ENCODE peak calls at places on chromosomes 11 and 22, in six cellular contexts. E is epithelial cell of prostate; H is posterior vena cava; Q is HEK293T; J is CD8-positive, alpha-beta memory T cell; F is activated CD8-positive, alpha-beta memory T cell treated with anti-CD3 and anti-CD28 coated beads, Interleukin-2, amount 50 U/mL, for 48 hours. A is an unnamed sample.
A peak's percentile ranks its signal among the peaks of the same experiment; 100 is the strongest.

GRCh38 chr22:43945632-43946390 is 9.4 kb upstream of the SAMM50 start:
- DNase-seq in J (peak; percentile 70), Q (peak; percentile 83), F (peak; percentile 85), H (no peak), E (no peak), A (peak; percentile 85)

GRCh38 chr11:108286956-108287355 is 64.1 kb downstream of the ATM start:
- DNase-seq in Q (no peak), E (no peak), H (no peak), F (no peak), J (no peak), A (no peak)

GRCh38 chr11:97617031-97617430 is 1227.2 kb downstream of the JRKL start:
- DNase-seq in J (no peak), H (no peak), E (no peak), F (no peak), Q (no peak), A (no peak)

GRCh38 chr11:1089738-1090599 is 15.3 kb downstream of the MUC2 start:
- DNase-seq in E (no peak), H (peak; percentile 75), J (peak; percentile 43), Q (no peak), F (no peak), A (no peak)

GRCh38 chr11:36385121-36385530 is 89.0 kb downstream of the PRR5L start:
- DNase-seq in Q (no peak), E (peak; percentile 41), H (no peak), J (no peak), F (no peak), A (peak; percentile 33)

GRCh38 chr11:15006139-15006759 is 34.1 kb upstream of the CALCA start:
- DNase-seq in J (no peak), E (peak; percentile 5), Q (peak; percentile 39), H (no peak), F (no peak), A (peak; percentile 54)

GRCh38 chr11:74319139-74319538 is 7.7 kb upstream of the P4HA3 start:
- DNase-seq in Q (no peak), H (no peak), E (peak; percentile 64), F (no peak), J (no peak), A (no peak)

GRCh38 chr11:119723243-119723951 is 5.6 kb downstream of the NECTIN1 start:
- DNase-seq in H (no peak), J (no peak), E (no peak), F (no peak), Q (no peak), A (no peak)

GRCh38 chr11:102603576-102603975 is 21.6 kb downstream of the MMP20 start:
- DNase-seq in H (no peak), E (no peak), F (no peak), Q (no peak), J (no peak), A (no peak)

GRCh38 chr11:122983438-122984185 is 2.0 kb upstream of the BSX start:
- DNase-seq in F (no peak), J (no peak), Q (no peak), E (no peak), H (no peak), A (no peak)

GRCh38 chr11:8092587-8093424 is 11.8 kb downstream of the TUB start:
- DNase-seq in E (no peak), H (no peak), Q (peak; percentile 72), J (peak; percentile 48), F (peak; percentile 62), A (peak; percentile 84)

GRCh38 chr22:20203142-20204099 is 52.6 kb upstream of the CCDC188 start:
- DNase-seq in H (no peak), J (no peak), E (no peak), F (no peak), Q (no peak), A (no peak)

GRCh38 chr22:50731811-50732624 is 6.0 kb upstream of the ACR start:
- DNase-seq in J (peak; percentile 73), F (peak; percentile 83), H (peak; percentile 76), E (no peak), Q (peak; percentile 74), A (peak; percentile 91)

GRCh38 chr11:61754534-61755482 is 2.4 kb downstream of the MYRF start:
- DNase-seq in E (no peak), F (no peak), Q (no peak), J (no peak), H (no peak), A (no peak)

GRCh38 chr11:66184728-66185127 is 83.7 kb upstream of the RAB1B start:
- DNase-seq in Q (no peak), J (no peak), E (no peak), F (no peak), H (no peak), A (no peak)

GRCh38 chr11:124863826-124864165 is 1.4 kb upstream of the ROBO3 start:
- DNase-seq in J (no peak), F (peak; percentile 46), E (no peak), H (peak; percentile 72), Q (no peak), A (peak; percentile 14)

GRCh38 chr22:45919504-45920286 is 57.3 kb downstream of the WNT7B start:
- DNase-seq in J (no peak), Q (no peak), H (no peak), E (peak; percentile 20), F (no peak), A (no peak)

GRCh38 chr11:86416494-86416893 is 41.8 kb downstream of the CCDC81 start:
- DNase-seq in H (no peak), F (no peak), Q (no peak), J (no peak), E (no peak), A (no peak)

GRCh38 chr11:46348986-46349401 is 1.7 kb downstream of the DGKZ start:
- DNase-seq in Q (no peak), J (peak; percentile 79), F (no peak), H (no peak), E (no peak), A (no peak)

GRCh38 chr22:39253427-39254070 is 8.8 kb upstream of the PDGFB start:
- DNase-seq in H (no peak), F (peak; percentile 74), J (peak; percentile 58), Q (peak; percentile 56), E (peak; percentile 50), A (no peak)

GRCh38 chr22:30444632-30445437 is 19.3 kb downstream of the MTFP1 start:
- DNase-seq in J (peak; percentile 59), F (peak; percentile 81), E (no peak), H (no peak), Q (peak; percentile 91), A (peak; percentile 91)

GRCh38 chr11:117188620-117189081 is 10.1 kb downstream of the SIDT2 start:
- DNase-seq in F (no peak), Q (no peak), E (no peak), H (peak; percentile 83), J (peak; percentile 36), A (no peak)

GRCh38 chr22:44224166-44224565 is 43.4 kb downstream of the PARVG start:
- DNase-seq in F (no peak), E (peak; percentile 16), Q (no peak), J (no peak), H (peak; percentile 50), A (no peak)

GRCh38 chr11:2944953-2945756 is 15.9 kb upstream of the PHLDA2 start:
- DNase-seq in J (no peak), Q (no peak), E (no peak), F (no peak), H (peak; percentile 97), A (no peak)

GRCh38 chr11:993632-994167 is 42.8 kb downstream of the MUC6 start:
- DNase-seq in F (no peak), J (no peak), H (no peak), Q (no peak), E (no peak), A (no peak)

GRCh38 chr11:117885777-117886176 is 9.3 kb upstream of the FXYD6 start:
- DNase-seq in F (no peak), Q (no peak), J (no peak), H (peak; percentile 96), E (no peak), A (no peak)

GRCh38 chr11:121930004-121930965 is 185.7 kb downstream of the BLID start:
- DNase-seq in F (no peak), E (no peak), H (no peak), Q (no peak), J (no peak), A (no peak)

GRCh38 chr11:69102732-69103615 is 52.8 kb upstream of the SMIM38 start:
- DNase-seq in Q (no peak), E (no peak), F (no peak), H (no peak), J (no peak), A (no peak)

GRCh38 chr22:31488988-31489617 is 539 bp downstream of the EIF4ENIF1 start:
- DNase-seq in H (peak; percentile 82), Q (peak; percentile 71), E (no peak), F (peak; percentile 63), J (peak; percentile 48), A (no peak)

GRCh38 chr11:128948583-128948982 is 5.9 kb upstream of the TP53AIP1 start:
- DNase-seq in E (no peak), J (no peak), Q (no peak), F (no peak), H (peak; percentile 30), A (no peak)

GRCh38 chr11:17012712-17013547 is 1.3 kb downstream of the PLEKHA7 start:
- DNase-seq in Q (no peak), J (no peak), F (no peak), E (peak; percentile 78), H (no peak), A (no peak)

GRCh38 chr22:39246217-39246616 is 1.4 kb upstream of the PDGFB start:
- DNase-seq in Q (no peak), J (no peak), E (no peak), H (no peak), F (no peak), A (no peak)

GRCh38 chr11:107743161-107743560 is 31.3 kb upstream of the SLN start:
- DNase-seq in Q (no peak), E (no peak), J (no peak), F (no peak), H (no peak), A (no peak)